ENCODE peak calls at places on chromosomes 3 and 15, in four cellular contexts. Z, Y, E and X are unnamed samples.

GRCh38 chr15:53837263-53837662 is 77.8 kb upstream of the WDR72 start:
- DNase-seq in E (no peak), Z (peak; percentile 78), Y (no peak), X (no peak)

GRCh38 chr3:167811071-167811470 is 75.5 kb downstream of the SERPINI1 start:
- DNase-seq in Y (no peak), E (no peak), Z (no peak), X (no peak)

GRCh38 chr3:113620091-113620490 is 76.4 kb downstream of the USF3 start:
- DNase-seq in Y (no peak), E (no peak), Z (no peak), X (no peak)

GRCh38 chr15:62278534-62278933 is 113.4 kb upstream of the C2CD4B start:
- DNase-seq in E (no peak), Z (no peak), Y (no peak), X (no peak)

GRCh38 chr3:28678083-28678482 is 329.5 kb upstream of the AZI2 start:
- DNase-seq in Y (no peak), E (no peak), Z (no peak), X (no peak)

GRCh38 chr3:77038928-77039605 is 832 bp upstream of the ROBO2 start:
- DNase-seq in Y (no peak), E (no peak), Z (peak; percentile 47), X (no peak)

GRCh38 chr3:63056932-63057331 is 181.7 kb upstream of the CADPS start:
- DNase-seq in Y (no peak), E (no peak), Z (no peak), X (no peak)

GRCh38 chr15:73244333-73244732 is 124.4 kb downstream of the HCN4 start:
- DNase-seq in Y (no peak), Z (no peak), E (no peak), X (no peak)

GRCh38 chr3:177835008-177835407 is 637.7 kb upstream of the TBL1XR1 start:
- DNase-seq in Y (peak; percentile 100), Z (no peak), E (no peak), X (no peak)

GRCh38 chr3:158742861-158743260 is 10.6 kb upstream of the RARRES1 start:
- DNase-seq in E (no peak), Z (no peak), Y (no peak), X (no peak)

GRCh38 chr3:59609967-59610366 is 560.1 kb upstream of the CFAP20DC start:
- DNase-seq in Z (no peak), E (no peak), Y (no peak), X (no peak)

GRCh38 chr15:78808550-78808949 is 2.7 kb downstream of the ADAMTS7 start:
- DNase-seq in Y (peak; percentile 36), Z (no peak), E (peak; percentile 52), X (peak; percentile 36)

GRCh38 chr3:104005815-104006214 is 1360.9 kb upstream of the ALCAM start:
- DNase-seq in Y (peak; percentile 26), E (no peak), Z (no peak), X (no peak)

GRCh38 chr3:119294402-119294888 is 262 bp downstream of the ARHGAP31 start:
- DNase-seq in E (peak; percentile 76), Z (peak; percentile 73), Y (peak; percentile 32), X (peak; percentile 72)

GRCh38 chr3:132595036-132595435 is 2.0 kb upstream of the ACKR4 start:
- DNase-seq in E (no peak), Y (peak; percentile 74), Z (no peak), X (no peak)

GRCh38 chr15:79495716-79496115 is 63.6 kb downstream of the MINAR1 start:
- DNase-seq in Z (no peak), E (no peak), Y (no peak), X (no peak)

GRCh38 chr3:10950476-10951294 is 41.9 kb upstream of the SLC6A1 start:
- DNase-seq in Z (no peak), Y (peak; percentile 65), E (peak; percentile 19), X (no peak)

GRCh38 chr15:70778258-70779076 is 15.1 kb upstream of the UACA start:
- DNase-seq in E (no peak), Z (no peak), Y (peak; percentile 80), X (no peak)

GRCh38 chr3:113629941-113630340 is 66.5 kb downstream of the USF3 start:
- DNase-seq in Z (no peak), E (no peak), Y (no peak), X (no peak)